ENCODE peak calls at places on chromosomes 2 and 18, in eight cellular contexts. X, G, K, F, V, P, D and B are unnamed samples.

GRCh38 chr2:197179744-197180498 is 130.7 kb downstream of the ANKRD44 start:
- DNase-seq in P (no peak), G (peak), X (no peak), K (no peak), D (peak), F (no peak), V (no peak), B (no peak)

GRCh38 chr2:71945133-71945959 is 202.3 kb downstream of the CYP26B1 start:
- DNase-seq in D (no peak), P (peak), X (no peak), F (no peak), G (no peak), V (no peak), K (peak), B (no peak)

GRCh38 chr18:56221195-56222065 is 417.0 kb downstream of the TXNL1 start:
- DNase-seq in X (no peak), F (no peak), P (no peak), D (no peak), K (no peak), G (no peak), V (no peak), B (no peak)

GRCh38 chr18:55340998-55341397 is 247.0 kb downstream of the TCF4 start:
- DNase-seq in X (no peak), F (no peak), P (no peak), G (no peak), K (no peak), V (no peak), D (no peak), B (no peak)

GRCh38 chr2:152499921-152500320 is 164.9 kb downstream of the FMNL2 start:
- DNase-seq in X (no peak), K (no peak), D (peak), V (no peak), P (no peak), F (no peak), G (peak), B (peak)

GRCh38 chr2:100703744-100704143 is 116.2 kb upstream of the NPAS2 start:
- DNase-seq in F (no peak), G (no peak), K (peak), P (no peak), X (no peak), D (no peak), V (no peak), B (no peak)

GRCh38 chr2:83168377-83168776 is 1290.7 kb downstream of the SUCLG1 start:
- DNase-seq in K (no peak), F (no peak), G (no peak), D (no peak), X (no peak), V (no peak), P (no peak), B (no peak)

GRCh38 chr2:220946552-220946951 is 625.6 kb downstream of the EPHA4 start:
- DNase-seq in F (no peak), G (no peak), D (no peak), P (no peak), V (no peak), X (no peak), K (no peak), B (no peak)

GRCh38 chr2:46275995-46276394 is 21.2 kb upstream of the EPAS1 start:
- DNase-seq in D (no peak), P (peak), X (no peak), V (no peak), K (peak), G (peak), F (peak), B (no peak)

GRCh38 chr18:47287911-47288635 is 36.6 kb upstream of the SKOR2 start:
- DNase-seq in V (no peak), D (no peak), P (no peak), F (no peak), K (no peak), G (no peak), X (no peak), B (no peak)

GRCh38 chr18:68215931-68216330 is 499.0 kb downstream of the TMX3 start:
- DNase-seq in X (no peak), K (no peak), G (no peak), F (no peak), V (no peak), P (no peak), D (peak), B (no peak)

GRCh38 chr2:113283704-113284284 is 5.1 kb upstream of the PAX8 start:
- DNase-seq in K (no peak), V (peak), X (no peak), F (no peak), G (no peak), D (peak), P (no peak), B (no peak)

GRCh38 chr18:6056171-6056932 is 161.0 kb upstream of the TMEM200C start:
- DNase-seq in X (no peak), F (no peak), P (no peak), G (no peak), K (no peak), V (peak), D (peak), B (peak)

GRCh38 chr2:173966274-173967098 is 1.3 kb upstream of the SP3 start:
- DNase-seq in K (no peak), G (no peak), V (peak), X (no peak), D (no peak), P (no peak), F (no peak), B (no peak)

GRCh38 chr18:45197526-45197970 is 417.7 kb upstream of the SLC14A2 start:
- DNase-seq in F (no peak), X (no peak), D (no peak), V (no peak), K (no peak), P (no peak), G (no peak), B (peak)

GRCh38 chr2:106264203-106264602 is 70.1 kb upstream of the UXS1 start:
- DNase-seq in X (no peak), F (no peak), K (no peak), G (no peak), P (no peak), D (no peak), V (no peak), B (no peak)

GRCh38 chr18:79630266-79631095 is 49.1 kb upstream of the CTDP1 start:
- DNase-seq in K (no peak), V (no peak), G (no peak), X (no peak), D (no peak), P (peak), F (no peak), B (no peak)

DNA sequence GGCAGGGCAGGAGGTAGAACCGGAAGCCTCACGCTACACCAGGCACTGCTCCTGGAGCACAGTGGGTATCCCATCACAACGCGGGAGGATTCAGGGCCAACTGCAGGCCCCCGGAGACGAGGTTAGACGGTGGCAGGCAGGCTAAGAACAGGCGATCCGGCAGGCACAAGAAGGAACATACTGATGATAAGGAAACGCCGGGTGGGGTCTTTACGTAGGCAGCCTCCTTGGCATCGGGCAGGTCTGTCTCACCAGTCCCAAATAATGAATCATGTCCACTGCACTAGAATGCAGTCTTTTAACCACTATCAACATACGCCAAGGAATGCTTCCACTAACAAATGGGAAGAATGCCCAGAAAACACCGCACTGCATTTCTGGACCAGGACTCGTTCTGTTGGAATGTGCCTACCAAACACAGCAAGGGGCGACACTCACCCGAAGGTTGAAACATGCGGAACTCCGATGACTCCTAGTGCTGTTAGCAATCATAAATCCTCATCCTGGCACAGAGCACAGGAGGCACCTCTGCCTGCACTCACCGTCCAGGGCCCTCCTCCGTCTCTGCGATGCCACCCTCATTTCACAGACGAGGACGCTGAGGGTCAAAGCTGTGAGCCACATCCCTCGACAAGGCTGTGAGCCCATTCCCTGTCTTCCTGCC is 35.2 kb downstream of the ZNF516 start:
- DNase-seq in K (peak), P (peak), F (no peak), X (no peak), G (no peak), D (peak), V (peak), B (peak)
- TF ChIP-seq CTCF in K (no peak), P (no peak), F (no peak), X (no peak), G (no peak), D (no peak), V (no peak), B (no peak)

GRCh38 chr18:70263336-70263735 is 25.5 kb upstream of the SOCS6 start:
- DNase-seq in G (no peak), K (no peak), V (no peak), X (no peak), D (no peak), P (no peak), F (no peak), B (no peak)
- TF ChIP-seq CTCF in G (no peak), K (no peak), V (no peak), X (no peak), D (no peak), P (no peak), F (no peak), B (no peak)

DNA sequence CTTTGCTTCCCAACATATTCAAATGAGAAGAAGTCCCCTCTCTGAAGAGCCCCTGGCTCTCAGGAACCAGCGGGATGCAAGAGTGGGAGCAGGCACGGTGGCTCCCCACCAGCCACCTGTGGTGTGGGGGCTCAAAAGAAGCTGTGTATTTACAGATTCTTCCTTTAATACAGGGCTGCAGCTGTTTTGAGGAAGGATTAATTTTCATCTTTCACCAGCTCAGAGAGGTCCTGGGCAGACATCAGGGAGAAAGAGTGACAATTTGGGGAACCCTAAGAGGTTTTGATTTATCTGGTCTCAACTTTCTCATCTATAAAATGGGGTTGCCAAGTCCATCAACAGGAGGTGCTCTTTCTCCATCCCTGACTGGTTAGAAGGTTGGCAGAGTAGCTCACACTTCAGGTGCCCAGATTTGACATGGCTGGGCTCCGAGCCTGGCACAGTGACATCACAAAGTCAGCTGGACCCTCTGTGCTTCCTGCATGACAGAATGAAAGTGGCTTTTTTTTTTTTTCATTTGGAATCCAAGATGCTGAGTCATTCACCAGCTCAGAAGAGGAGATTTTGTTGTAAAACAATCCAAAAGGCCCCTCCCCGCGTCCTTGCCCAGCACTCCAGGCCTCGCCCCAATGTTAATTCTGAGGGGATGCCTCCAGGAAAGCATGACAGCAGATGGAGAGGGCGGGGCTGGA is 15.5 kb upstream of the SIX2 start:
- DNase-seq in D (peak), K (no peak), X (peak), P (no peak), G (no peak), F (no peak), V (peak), B (no peak)
- TF ChIP-seq CTCF in D (no peak), K (no peak), X (peak), P (no peak), G (no peak), F (no peak), V (no peak), B (no peak)

GRCh38 chr18:9708882-9709877 is 1.1 kb downstream of the RAB31 start:
- DNase-seq in V (peak), K (peak), D (no peak), F (no peak), P (peak), X (no peak), G (peak), B (peak)

GRCh38 chr18:9710037-9710436 is 1.9 kb downstream of the RAB31 start:
- DNase-seq in F (no peak), V (no peak), D (no peak), G (no peak), X (no peak), K (no peak), P (peak), B (no peak)

GRCh38 chr18:9706081-9706935 is 1.8 kb upstream of the RAB31 start:
- DNase-seq in D (no peak), K (no peak), F (no peak), X (no peak), V (no peak), P (peak), G (no peak), B (no peak)

GRCh38 chr18:9707381-9708056 is 582 bp upstream of the RAB31 start:
- DNase-seq in D (no peak), P (peak), V (no peak), F (no peak), K (no peak), G (no peak), X (no peak), B (no peak)

DNA sequence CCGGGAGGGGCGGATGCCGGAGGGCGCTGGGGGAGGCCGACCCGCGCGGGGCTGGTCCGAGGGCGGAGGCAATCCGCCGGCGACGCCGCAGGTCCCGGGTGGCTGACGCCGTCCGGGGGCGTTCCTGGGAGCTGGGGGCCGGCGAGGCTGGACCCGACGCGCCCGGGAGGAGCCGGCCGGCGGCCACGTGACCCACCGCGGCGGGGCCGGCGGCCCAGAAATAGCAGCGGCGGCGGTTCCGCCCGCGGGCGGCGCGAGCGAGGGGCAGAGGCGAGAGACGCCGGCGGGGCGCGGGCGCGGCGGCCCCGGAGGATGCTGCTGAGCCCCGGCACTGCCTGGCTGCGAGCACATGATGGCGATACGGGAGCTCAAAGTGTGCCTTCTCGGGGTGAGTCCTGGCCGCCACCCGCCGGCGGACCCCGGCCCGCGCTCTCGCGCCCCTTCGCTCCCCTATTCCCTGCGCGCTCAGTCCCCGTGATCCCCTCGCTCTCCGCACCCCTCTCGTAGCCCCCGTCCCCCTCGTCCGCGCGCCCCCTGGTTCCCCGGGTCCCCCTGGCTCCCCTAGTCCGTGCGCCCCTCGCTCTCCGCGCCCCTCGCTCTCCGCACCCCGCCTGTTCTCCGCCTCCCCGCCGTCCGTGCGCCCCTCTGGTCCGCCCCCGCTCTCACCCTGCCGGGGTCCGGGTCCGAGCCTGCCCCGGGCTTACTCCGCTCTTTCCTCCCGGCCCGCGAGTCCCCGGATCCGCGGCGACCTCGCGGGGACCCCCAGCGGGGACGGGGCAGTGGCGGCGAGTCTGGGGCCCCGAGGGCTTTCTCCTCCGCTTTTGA is at the start of gene RAB31:
- DNase-seq in D (peak), F (no peak), X (no peak), V (peak), P (peak), G (peak), K (peak), B (peak)
- TF ChIP-seq CTCF in D (no peak), F (no peak), X (no peak), V (no peak), P (no peak), G (peak), K (no peak), B (no peak)

GRCh38 chr2:16321872-16322271 is 343.8 kb downstream of the CYRIA start:
- DNase-seq in V (no peak), P (no peak), F (no peak), X (no peak), G (no peak), D (no peak), K (peak), B (no peak)
- TF ChIP-seq CTCF in V (peak), P (no peak), F (no peak), X (no peak), G (no peak), D (no peak), K (peak), B (no peak)